ENCODE peak calls at places on chromosomes 3 and 15, in seven cellular contexts. One of them, this sample, is unnamed.
A peak's percentile ranks its signal among the peaks of the same experiment; 100 is the strongest.

GRCh38 chr15:100253640-100254039 is 88.1 kb downstream of the ADAMTS17 start:
- ATAC-seq in activated CD8-positive, alpha-beta T cell treated with anti-CD3 and anti-CD28 coated beads for 36 hours: no peak
- ATAC-seq in upper lobe of left lung: no peak
- ATAC-seq in right lobe of liver: no peak
- ATAC-seq in left cardiac atrium: no peak
- ATAC-seq in memory B cell: no peak
- ATAC-seq in activated CD4-positive, CD25-positive, alpha-beta regulatory T cell treated with anti-CD3 and anti-CD28 coated beads, Interleukin-2, amount 50 U/mL, for 24 hours: no peak
- ATAC-seq in this sample: no peak

GRCh38 chr3:168157301-168157700 is 61.6 kb upstream of the GOLIM4 start:
- ATAC-seq in memory B cell: no peak
- ATAC-seq in left cardiac atrium: no peak
- ATAC-seq in activated CD4-positive, CD25-positive, alpha-beta regulatory T cell treated with anti-CD3 and anti-CD28 coated beads, Interleukin-2, amount 50 U/mL, for 24 hours: no peak
- ATAC-seq in upper lobe of left lung: no peak
- ATAC-seq in activated CD8-positive, alpha-beta T cell treated with anti-CD3 and anti-CD28 coated beads for 36 hours: no peak
- ATAC-seq in right lobe of liver: no peak
- ATAC-seq in this sample: no peak

GRCh38 chr3:72418149-72418686 is 430.0 kb downstream of the SHQ1 start:
- ATAC-seq in activated CD4-positive, CD25-positive, alpha-beta regulatory T cell treated with anti-CD3 and anti-CD28 coated beads, Interleukin-2, amount 50 U/mL, for 24 hours: peak; percentile 76
- ATAC-seq in activated CD8-positive, alpha-beta T cell treated with anti-CD3 and anti-CD28 coated beads for 36 hours: peak; percentile 49
- ATAC-seq in memory B cell: no peak
- ATAC-seq in right lobe of liver: no peak
- ATAC-seq in upper lobe of left lung: no peak
- ATAC-seq in left cardiac atrium: no peak
- ATAC-seq in this sample: no peak

GRCh38 chr3:168426196-168426595 is 330.5 kb upstream of the GOLIM4 start:
- ATAC-seq in right lobe of liver: no peak
- ATAC-seq in left cardiac atrium: no peak
- ATAC-seq in activated CD4-positive, CD25-positive, alpha-beta regulatory T cell treated with anti-CD3 and anti-CD28 coated beads, Interleukin-2, amount 50 U/mL, for 24 hours: no peak
- ATAC-seq in upper lobe of left lung: no peak
- ATAC-seq in memory B cell: no peak
- ATAC-seq in activated CD8-positive, alpha-beta T cell treated with anti-CD3 and anti-CD28 coated beads for 36 hours: no peak
- ATAC-seq in this sample: no peak

GRCh38 chr3:43061101-43061895 is 44.6 kb downstream of the POMGNT2 start:
- ATAC-seq in right lobe of liver: no peak
- ATAC-seq in activated CD8-positive, alpha-beta T cell treated with anti-CD3 and anti-CD28 coated beads for 36 hours: no peak
- ATAC-seq in memory B cell: no peak
- ATAC-seq in upper lobe of left lung: no peak
- ATAC-seq in activated CD4-positive, CD25-positive, alpha-beta regulatory T cell treated with anti-CD3 and anti-CD28 coated beads, Interleukin-2, amount 50 U/mL, for 24 hours: no peak
- ATAC-seq in left cardiac atrium: peak; percentile 57
- ATAC-seq in this sample: no peak

GRCh38 chr3:172561894-172562664 is 38.8 kb upstream of the TNFSF10 start:
- ATAC-seq in activated CD4-positive, CD25-positive, alpha-beta regulatory T cell treated with anti-CD3 and anti-CD28 coated beads, Interleukin-2, amount 50 U/mL, for 24 hours: peak; percentile 44
- ATAC-seq in left cardiac atrium: peak; percentile 7
- ATAC-seq in activated CD8-positive, alpha-beta T cell treated with anti-CD3 and anti-CD28 coated beads for 36 hours: peak; percentile 65
- ATAC-seq in memory B cell: peak; percentile 45
- ATAC-seq in upper lobe of left lung: no peak
- ATAC-seq in right lobe of liver: peak; percentile 25
- ATAC-seq in this sample: no peak

GRCh38 chr3:170425491-170426239 is 7.0 kb downstream of the CLDN11 start:
- ATAC-seq in activated CD4-positive, CD25-positive, alpha-beta regulatory T cell treated with anti-CD3 and anti-CD28 coated beads, Interleukin-2, amount 50 U/mL, for 24 hours: no peak
- ATAC-seq in activated CD8-positive, alpha-beta T cell treated with anti-CD3 and anti-CD28 coated beads for 36 hours: no peak
- ATAC-seq in left cardiac atrium: no peak
- ATAC-seq in right lobe of liver: peak; percentile 24
- ATAC-seq in upper lobe of left lung: no peak
- ATAC-seq in memory B cell: no peak
- ATAC-seq in this sample: no peak

GRCh38 chr15:69298354-69298696 is 387 bp upstream of the PAQR5 start:
- ATAC-seq in activated CD4-positive, CD25-positive, alpha-beta regulatory T cell treated with anti-CD3 and anti-CD28 coated beads, Interleukin-2, amount 50 U/mL, for 24 hours: no peak
- ATAC-seq in upper lobe of left lung: peak; percentile 31
- ATAC-seq in right lobe of liver: no peak
- ATAC-seq in activated CD8-positive, alpha-beta T cell treated with anti-CD3 and anti-CD28 coated beads for 36 hours: no peak
- ATAC-seq in memory B cell: no peak
- ATAC-seq in left cardiac atrium: no peak
- ATAC-seq in this sample: no peak

GRCh38 chr15:68187559-68187958 is 17.6 kb downstream of the CALML4 start:
- ATAC-seq in right lobe of liver: peak; percentile 90
- ATAC-seq in left cardiac atrium: peak; percentile 92
- ATAC-seq in activated CD4-positive, CD25-positive, alpha-beta regulatory T cell treated with anti-CD3 and anti-CD28 coated beads, Interleukin-2, amount 50 U/mL, for 24 hours: no peak
- ATAC-seq in upper lobe of left lung: peak; percentile 53
- ATAC-seq in activated CD8-positive, alpha-beta T cell treated with anti-CD3 and anti-CD28 coated beads for 36 hours: no peak
- ATAC-seq in memory B cell: no peak
- ATAC-seq in this sample: peak; percentile 82

GRCh38 chr3:109136533-109136932 is at the start of gene C3orf85:
- ATAC-seq in memory B cell: no peak
- ATAC-seq in right lobe of liver: peak; percentile 58
- ATAC-seq in upper lobe of left lung: no peak
- ATAC-seq in activated CD8-positive, alpha-beta T cell treated with anti-CD3 and anti-CD28 coated beads for 36 hours: no peak
- ATAC-seq in left cardiac atrium: no peak
- ATAC-seq in activated CD4-positive, CD25-positive, alpha-beta regulatory T cell treated with anti-CD3 and anti-CD28 coated beads, Interleukin-2, amount 50 U/mL, for 24 hours: no peak
- ATAC-seq in this sample: no peak

GRCh38 chr15:60799885-60800728 is 321.2 kb upstream of the ICE2 start:
- ATAC-seq in right lobe of liver: peak; percentile 67
- ATAC-seq in memory B cell: no peak
- ATAC-seq in activated CD4-positive, CD25-positive, alpha-beta regulatory T cell treated with anti-CD3 and anti-CD28 coated beads, Interleukin-2, amount 50 U/mL, for 24 hours: peak; percentile 69
- ATAC-seq in upper lobe of left lung: no peak
- ATAC-seq in left cardiac atrium: peak; percentile 40
- ATAC-seq in activated CD8-positive, alpha-beta T cell treated with anti-CD3 and anti-CD28 coated beads for 36 hours: peak; percentile 75
- ATAC-seq in this sample: no peak

GRCh38 chr3:11558002-11558401 is 85.7 kb downstream of the VGLL4 start:
- ATAC-seq in right lobe of liver: no peak
- ATAC-seq in upper lobe of left lung: no peak
- ATAC-seq in left cardiac atrium: peak; percentile 15
- ATAC-seq in activated CD4-positive, CD25-positive, alpha-beta regulatory T cell treated with anti-CD3 and anti-CD28 coated beads, Interleukin-2, amount 50 U/mL, for 24 hours: peak; percentile 26
- ATAC-seq in activated CD8-positive, alpha-beta T cell treated with anti-CD3 and anti-CD28 coated beads for 36 hours: peak; percentile 41
- ATAC-seq in memory B cell: no peak
- ATAC-seq in this sample: no peak

GRCh38 chr15:27088584-27089232 is 117.7 kb downstream of the GABRG3 start:
- ATAC-seq in left cardiac atrium: no peak
- ATAC-seq in right lobe of liver: peak; percentile 37
- ATAC-seq in upper lobe of left lung: no peak
- ATAC-seq in memory B cell: no peak
- ATAC-seq in activated CD8-positive, alpha-beta T cell treated with anti-CD3 and anti-CD28 coated beads for 36 hours: no peak
- ATAC-seq in activated CD4-positive, CD25-positive, alpha-beta regulatory T cell treated with anti-CD3 and anti-CD28 coated beads, Interleukin-2, amount 50 U/mL, for 24 hours: no peak
- ATAC-seq in this sample: no peak

GRCh38 chr15:59632714-59633113 is 21.1 kb downstream of the GCNT3 start:
- ATAC-seq in memory B cell: no peak
- ATAC-seq in activated CD8-positive, alpha-beta T cell treated with anti-CD3 and anti-CD28 coated beads for 36 hours: no peak
- ATAC-seq in upper lobe of left lung: no peak
- ATAC-seq in right lobe of liver: no peak
- ATAC-seq in left cardiac atrium: no peak
- ATAC-seq in activated CD4-positive, CD25-positive, alpha-beta regulatory T cell treated with anti-CD3 and anti-CD28 coated beads, Interleukin-2, amount 50 U/mL, for 24 hours: no peak
- ATAC-seq in this sample: no peak

GRCh38 chr15:77974098-77974414 is 103.5 kb downstream of the TBC1D2B start:
- ATAC-seq in upper lobe of left lung: peak; percentile 24
- ATAC-seq in activated CD8-positive, alpha-beta T cell treated with anti-CD3 and anti-CD28 coated beads for 36 hours: no peak
- ATAC-seq in left cardiac atrium: peak; percentile 75
- ATAC-seq in activated CD4-positive, CD25-positive, alpha-beta regulatory T cell treated with anti-CD3 and anti-CD28 coated beads, Interleukin-2, amount 50 U/mL, for 24 hours: no peak
- ATAC-seq in memory B cell: no peak
- ATAC-seq in right lobe of liver: peak; percentile 81
- ATAC-seq in this sample: peak; percentile 46

GRCh38 chr3:4426261-4426781 is 40.7 kb downstream of the SUMF1 start:
- ATAC-seq in left cardiac atrium: no peak
- ATAC-seq in upper lobe of left lung: no peak
- ATAC-seq in activated CD4-positive, CD25-positive, alpha-beta regulatory T cell treated with anti-CD3 and anti-CD28 coated beads, Interleukin-2, amount 50 U/mL, for 24 hours: no peak
- ATAC-seq in activated CD8-positive, alpha-beta T cell treated with anti-CD3 and anti-CD28 coated beads for 36 hours: no peak
- ATAC-seq in memory B cell: no peak
- ATAC-seq in right lobe of liver: no peak
- ATAC-seq in this sample: no peak

GRCh38 chr3:134373942-134374790 is at the start of gene AMOTL2:
- ATAC-seq in left cardiac atrium: peak; percentile 86
- ATAC-seq in memory B cell: no peak
- ATAC-seq in activated CD8-positive, alpha-beta T cell treated with anti-CD3 and anti-CD28 coated beads for 36 hours: peak; percentile 57
- ATAC-seq in right lobe of liver: peak; percentile 82
- ATAC-seq in activated CD4-positive, CD25-positive, alpha-beta regulatory T cell treated with anti-CD3 and anti-CD28 coated beads, Interleukin-2, amount 50 U/mL, for 24 hours: peak; percentile 22
- ATAC-seq in upper lobe of left lung: peak; percentile 86
- ATAC-seq in this sample: peak; percentile 88

GRCh38 chr3:194140520-194141414 is 4.8 kb downstream of the HES1 start:
- ATAC-seq in activated CD4-positive, CD25-positive, alpha-beta regulatory T cell treated with anti-CD3 and anti-CD28 coated beads, Interleukin-2, amount 50 U/mL, for 24 hours: no peak
- ATAC-seq in activated CD8-positive, alpha-beta T cell treated with anti-CD3 and anti-CD28 coated beads for 36 hours: peak; percentile 7
- ATAC-seq in left cardiac atrium: peak; percentile 35
- ATAC-seq in memory B cell: no peak
- ATAC-seq in upper lobe of left lung: no peak
- ATAC-seq in right lobe of liver: peak; percentile 16
- ATAC-seq in this sample: no peak

GRCh38 chr3:122890077-122890484 is 95.2 kb downstream of the SLC49A4 start:
- ATAC-seq in activated CD8-positive, alpha-beta T cell treated with anti-CD3 and anti-CD28 coated beads for 36 hours: peak; percentile 93
- ATAC-seq in upper lobe of left lung: peak; percentile 50
- ATAC-seq in activated CD4-positive, CD25-positive, alpha-beta regulatory T cell treated with anti-CD3 and anti-CD28 coated beads, Interleukin-2, amount 50 U/mL, for 24 hours: peak; percentile 32
- ATAC-seq in memory B cell: peak; percentile 44
- ATAC-seq in left cardiac atrium: peak; percentile 86
- ATAC-seq in right lobe of liver: peak; percentile 56
- ATAC-seq in this sample: peak; percentile 81

GRCh38 chr3:152384412-152384811 is 115.7 kb downstream of the MBNL1 start:
- ATAC-seq in upper lobe of left lung: no peak
- ATAC-seq in activated CD4-positive, CD25-positive, alpha-beta regulatory T cell treated with anti-CD3 and anti-CD28 coated beads, Interleukin-2, amount 50 U/mL, for 24 hours: peak; percentile 77
- ATAC-seq in activated CD8-positive, alpha-beta T cell treated with anti-CD3 and anti-CD28 coated beads for 36 hours: peak; percentile 84
- ATAC-seq in memory B cell: no peak
- ATAC-seq in right lobe of liver: peak; percentile 24
- ATAC-seq in left cardiac atrium: no peak
- ATAC-seq in this sample: no peak

This sample was measured in gastroesophageal sphincter.